ENCODE peak calls at places on chromosome 5, in five cellular contexts. U is NCI-H510A treated with DMSO at 0.1 percent for 48 hours, L is GM04504, F is C1 segment of cervical spinal cord, C is erythroblast. I is an unnamed sample.

GRCh38 chr5:52409835-52410234 is 377.9 kb upstream of the ITGA1 start:
- DNase-seq in L (no peak), F (no peak), C (no peak), U (no peak), I (no peak)

GRCh38 chr5:173290477-173291131 is 37.6 kb downstream of the STC2 start:
- DNase-seq in C (no peak), L (no peak), U (no peak), F (no peak), I (no peak)

GRCh38 chr5:91296691-91297143 is 86.4 kb downstream of the ARRDC3 start:
- DNase-seq in C (no peak), F (no peak), L (peak), U (no peak), I (no peak)

GRCh38 chr5:178314066-178314660 is 81.6 kb upstream of the PHYKPL start:
- DNase-seq in F (no peak), C (no peak), L (no peak), U (no peak), I (no peak)

GRCh38 chr5:79962580-79963222 is 28.4 kb downstream of the MTX3 start:
- DNase-seq in C (no peak), L (no peak), U (no peak), F (no peak), I (no peak)

GRCh38 chr5:167953151-167953788 is 338.2 kb upstream of the WWC1 start:
- DNase-seq in U (no peak), L (no peak), C (no peak), F (no peak), I (no peak)

GRCh38 chr5:91288117-91288516 is 95.0 kb downstream of the ARRDC3 start:
- DNase-seq in U (no peak), F (no peak), C (no peak), L (no peak), I (no peak)

GRCh38 chr5:52727568-52727967 is 60.1 kb upstream of the ITGA1 start:
- DNase-seq in F (no peak), C (no peak), L (peak), U (no peak), I (no peak)

GRCh38 chr5:37871023-37871815 is 31.4 kb upstream of the GDNF start:
- DNase-seq in C (no peak), L (peak), F (no peak), U (no peak), I (no peak)

GRCh38 chr5:66963559-66963971 is 233.0 kb downstream of the CD180 start:
- DNase-seq in L (no peak), F (no peak), U (no peak), C (no peak), I (peak)

GRCh38 chr5:86126202-86126601 is 491.5 kb upstream of the COX7C start:
- DNase-seq in C (no peak), U (no peak), F (no peak), L (no peak), I (no peak)

GRCh38 chr5:170277953-170278352 is 19.6 kb downstream of the LCP2 start:
- DNase-seq in C (no peak), F (no peak), L (no peak), U (peak), I (no peak)

GRCh38 chr5:149442563-149443182 is 63.6 kb upstream of the IL17B start:
- DNase-seq in U (peak), F (peak), L (no peak), C (peak), I (peak)

GRCh38 chr5:138874241-138874640 is 894 bp downstream of the LRRTM2 start:
- DNase-seq in U (no peak), L (no peak), F (peak), C (no peak), I (no peak)

GRCh38 chr5:66993448-66993847 is 203.2 kb downstream of the CD180 start:
- DNase-seq in F (no peak), L (no peak), C (no peak), U (no peak), I (no peak)

GRCh38 chr5:157855404-157855994 is 3.4 kb downstream of the CLINT1 start:
- DNase-seq in L (no peak), F (no peak), U (peak), C (peak), I (peak)

GRCh38 chr5:63293317-63293716 is 668.9 kb downstream of the HTR1A start:
- DNase-seq in L (no peak), C (no peak), F (no peak), U (no peak), I (no peak)

GRCh38 chr5:102722930-102723329 is 32.2 kb upstream of the PAM start:
- DNase-seq in C (no peak), U (no peak), L (no peak), F (no peak), I (no peak)

GRCh38 chr5:132266031-132266835 is 8.7 kb downstream of the PDLIM4 start:
- DNase-seq in F (no peak), C (no peak), U (no peak), L (no peak), I (no peak)

GRCh38 chr5:137753227-137753985 is 757 bp downstream of the HNRNPA0 start:
- DNase-seq in L (no peak), F (peak), U (no peak), C (peak), I (peak)

GRCh38 chr5:59099270-59099994 is 516.6 kb downstream of the RAB3C start:
- DNase-seq in L (no peak), C (no peak), U (no peak), F (no peak), I (peak)